ENCODE peak calls at places on chromosomes 5 and 9, in five cellular contexts. V, N, D, Y and T are unnamed samples.

GRCh38 chr9:89274838-89275237 is 36.2 kb upstream of the CKS2 start:
- DNase-seq in V (no peak), Y (no peak), D (no peak), N (no peak), T (no peak)

GRCh38 chr9:88745281-88746001 is 210.5 kb downstream of the NXNL2 start:
- DNase-seq in D (peak; percentile 89), N (no peak), Y (no peak), V (no peak), T (no peak)

GRCh38 chr5:150670275-150670960 is 9.4 kb downstream of the MYOZ3 start:
- DNase-seq in D (no peak), V (no peak), N (no peak), Y (no peak), T (no peak)

GRCh38 chr5:63398346-63398745 is 563.9 kb downstream of the HTR1A start:
- DNase-seq in N (no peak), D (no peak), Y (no peak), V (no peak), T (no peak)

GRCh38 chr9:94167055-94167346 is 82.7 kb downstream of the PTPDC1 start:
- DNase-seq in V (no peak), N (no peak), Y (no peak), D (no peak), T (no peak)

GRCh38 chr9:14902561-14902960 is 7.7 kb downstream of the FREM1 start:
- DNase-seq in Y (no peak), D (no peak), V (no peak), N (no peak), T (no peak)

GRCh38 chr9:99234618-99235017 is 12.5 kb downstream of the SEC61B start:
- DNase-seq in Y (no peak), V (no peak), N (no peak), D (no peak), T (no peak)

GRCh38 chr9:95088421-95089161 is 228.9 kb downstream of the FANCC start:
- DNase-seq in Y (no peak), V (no peak), D (peak; percentile 68), N (no peak), T (peak; percentile 76)

GRCh38 chr5:110957934-110958333 is 113.6 kb upstream of the TSLP start:
- DNase-seq in Y (no peak), V (no peak), D (no peak), N (no peak), T (no peak)

GRCh38 chr5:66742083-66742895 is 146.1 kb downstream of the MAST4 start:
- DNase-seq in D (no peak), N (no peak), Y (peak; percentile 21), V (peak; percentile 29), T (peak; percentile 31)

GRCh38 chr5:170774831-170775230 is 8.7 kb upstream of the GABRP start:
- DNase-seq in V (no peak), D (no peak), Y (no peak), N (no peak), T (no peak)

GRCh38 chr5:132788508-132788907 is 11.5 kb upstream of the SEPTIN8 start:
- DNase-seq in N (no peak), D (no peak), Y (no peak), V (no peak), T (no peak)

GRCh38 chr5:159290741-159291140 is 27.7 kb downstream of the UBLCP1 start:
- DNase-seq in N (no peak), V (no peak), D (no peak), Y (no peak), T (no peak)

GRCh38 chr5:44426944-44427343 is 37.7 kb upstream of the FGF10 start:
- DNase-seq in Y (no peak), N (no peak), D (no peak), V (no peak), T (no peak)

GRCh38 chr9:82369251-82369945 is 380.8 kb downstream of the SPATA31D1 start:
- DNase-seq in Y (no peak), N (no peak), V (no peak), D (no peak), T (no peak)

GRCh38 chr5:38048400-38048799 is 208.6 kb upstream of the GDNF start:
- DNase-seq in Y (no peak), N (no peak), D (no peak), V (no peak), T (no peak)

GRCh38 chr9:100104314-100104713 is 5.3 kb downstream of the INVS start:
- DNase-seq in N (no peak), V (no peak), D (no peak), Y (no peak), T (no peak)

GRCh38 chr5:149071756-149072155 is 8.9 kb upstream of the SH3TC2 start:
- DNase-seq in V (no peak), D (no peak), Y (no peak), N (no peak), T (no peak)

GRCh38 chr5:142486581-142486980 is 161.8 kb upstream of the SPRY4 start:
- DNase-seq in Y (no peak), V (no peak), N (no peak), D (no peak), T (no peak)

GRCh38 chr9:6149315-6149714 is 66.3 kb upstream of the IL33 start:
- DNase-seq in N (no peak), D (no peak), V (no peak), Y (no peak), T (no peak)

GRCh38 chr5:850511-851006 is at the start of gene ZDHHC11:
- DNase-seq in V (no peak), D (peak; percentile 67), Y (no peak), N (no peak), T (no peak)

GRCh38 chr5:53069626-53070025 is 39.9 kb downstream of the MOCS2 start:
- DNase-seq in D (no peak), Y (no peak), N (no peak), V (no peak), T (no peak)

GRCh38 chr9:137277329-137278041 is at the start of gene TOR4A:
- DNase-seq in N (peak; percentile 54), Y (peak; percentile 80), V (peak; percentile 87), D (peak; percentile 91), T (peak; percentile 88)

GRCh38 chr5:138444078-138444773 is 5.4 kb downstream of the REEP2 start:
- DNase-seq in D (no peak), V (no peak), N (no peak), Y (no peak), T (no peak)

GRCh38 chr9:85994191-85994590 is 53.2 kb downstream of the NAA35 start:
- DNase-seq in V (no peak), D (no peak), Y (no peak), N (no peak), T (no peak)

GRCh38 chr5:51748667-51749066 is 365.4 kb downstream of the ISL1 start:
- DNase-seq in N (no peak), V (no peak), D (no peak), Y (no peak), T (no peak)

GRCh38 chr9:123109540-123110279 is 76.2 kb downstream of the GPR21 start:
- DNase-seq in Y (no peak), V (no peak), D (no peak), N (no peak), T (no peak)

GRCh38 chr5:73274870-73275756 is 102.1 kb downstream of the TMEM174 start:
- DNase-seq in D (peak; percentile 78), N (peak; percentile 62), V (no peak), Y (no peak), T (no peak)

GRCh38 chr5:81549123-81549522 is 155.2 kb upstream of the ACOT12 start:
- DNase-seq in Y (no peak), V (no peak), D (no peak), N (no peak), T (no peak)

GRCh38 chr9:99964336-99964735 is 57.9 kb downstream of the STX17 start:
- DNase-seq in N (no peak), Y (no peak), V (no peak), D (no peak), T (no peak)

GRCh38 chr9:80410106-80410505 is 838.3 kb downstream of the TLE4 start:
- DNase-seq in D (peak; percentile 64), V (peak; percentile 25), Y (no peak), N (no peak), T (peak; percentile 82)

GRCh38 chr5:132777209-132778069 is at the start of gene SEPTIN8:
- DNase-seq in D (peak; percentile 82), Y (no peak), N (peak; percentile 39), V (peak; percentile 49), T (peak; percentile 59)

GRCh38 chr9:97547098-97547829 is 45.8 kb downstream of the TMOD1 start:
- DNase-seq in Y (no peak), D (no peak), V (no peak), N (no peak), T (no peak)

GRCh38 chr9:19174127-19174921 is 47.0 kb upstream of the PLIN2 start:
- DNase-seq in Y (peak; percentile 34), V (peak; percentile 55), N (peak; percentile 73), D (peak; percentile 89), T (peak; percentile 46)

GRCh38 chr5:168675883-168676408 is 96.8 kb upstream of the PANK3 start:
- DNase-seq in D (no peak), N (no peak), Y (no peak), V (no peak), T (no peak)

GRCh38 chr5:9540791-9541190 is 5.1 kb downstream of the SEMA5A start:
- DNase-seq in N (no peak), V (no peak), Y (no peak), D (no peak), T (no peak)

GRCh38 chr9:92964981-92965758 is 17.8 kb downstream of the FGD3 start:
- DNase-seq in D (no peak), Y (no peak), V (no peak), N (no peak), T (no peak)

DNA sequence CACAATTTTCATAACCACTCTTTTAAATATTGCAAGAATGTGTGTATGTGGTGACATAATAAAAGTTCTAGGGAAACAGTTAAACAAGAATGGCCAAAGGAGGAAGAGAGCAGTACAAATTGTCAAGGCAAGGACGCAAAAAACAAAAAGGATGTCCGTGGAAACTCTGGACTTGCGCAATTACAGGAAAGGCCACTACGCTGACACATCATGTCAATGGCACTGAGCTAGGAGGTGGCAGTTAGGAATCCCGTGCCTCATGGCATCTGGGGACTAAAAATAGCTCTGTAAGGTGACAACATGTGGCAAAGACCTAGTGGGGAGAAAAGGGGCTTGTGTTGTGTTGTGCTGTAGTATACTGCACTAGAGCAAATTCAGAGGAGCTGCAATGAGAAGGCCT is 123.9 kb upstream of the STC2 start:
- DNase-seq in N (peak; percentile 44), V (no peak), D (no peak), Y (peak; percentile 73), T (no peak)
- TF ChIP-seq POLR2A in N (no peak), V (no peak), D (no peak), Y (no peak), T (no peak)

DNA sequence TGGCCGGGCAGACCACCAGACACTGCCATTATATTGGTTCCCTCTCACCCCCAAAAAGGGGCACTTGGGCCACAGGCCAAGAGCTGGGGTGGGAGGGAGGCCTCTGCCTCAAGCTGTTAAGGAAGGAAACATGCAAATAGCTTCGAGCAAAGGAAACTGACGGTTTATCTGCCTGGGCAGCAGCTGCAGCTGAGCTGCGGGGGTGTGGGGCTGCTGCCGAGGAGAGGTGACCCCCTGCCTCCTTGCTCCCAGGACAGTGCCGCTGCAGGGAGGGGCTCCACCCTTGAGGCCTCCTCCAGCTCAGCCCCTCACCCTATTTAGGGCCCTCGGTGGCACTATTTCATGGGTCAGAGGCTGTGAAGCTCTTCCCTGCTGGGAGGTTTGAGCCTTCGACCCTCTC is 789 bp downstream of the DOK3 start:
- DNase-seq in D (no peak), V (no peak), Y (no peak), N (no peak), T (no peak)
- TF ChIP-seq POLR2A in D (no peak), V (no peak), Y (no peak), N (no peak), T (no peak)

GRCh38 chr9:128066713-128067621 is at the start of gene NAIF1:
- DNase-seq in V (peak; percentile 96), Y (peak; percentile 99), N (peak; percentile 98), D (peak; percentile 99), T (peak; percentile 97)
- TF ChIP-seq POLR2A in V (peak; percentile 30), Y (no peak), N (peak; percentile 45), D (peak; percentile 51), T (no peak)

GRCh38 chr9:35729700-35730485 is 2.1 kb downstream of the TLN1 start:
- DNase-seq in D (peak; percentile 82), Y (peak; percentile 21), N (peak; percentile 42), V (no peak), T (peak; percentile 6)
- TF ChIP-seq POLR2A in D (peak; percentile 66), Y (no peak), N (no peak), V (no peak), T (no peak)